ENCODE peak calls at places on chromosomes 2 and 18, in eight cellular contexts. One of them, this sample, is unnamed.

GRCh38 chr18:70659026-70659726 is 370.3 kb downstream of the SOCS6 start:
- DNase-seq in NCI-H1105 treated with DMSO at 0.1 percent for 48 hours: no peak
- DNase-seq in sigmoid colon: no peak
- DNase-seq in right lobe of liver: no peak
- DNase-seq in body of pancreas: no peak
- DNase-seq in tibial artery: no peak
- DNase-seq in NCI-H69: no peak
- DNase-seq in adrenal gland: no peak
- DNase-seq in this sample: peak; percentile 56

GRCh38 chr2:145800201-145801091 is 1280.5 kb upstream of the ZEB2 start:
- DNase-seq in NCI-H1105 treated with DMSO at 0.1 percent for 48 hours: peak; percentile 56
- DNase-seq in sigmoid colon: no peak
- DNase-seq in right lobe of liver: peak; percentile 45
- DNase-seq in body of pancreas: peak; percentile 29
- DNase-seq in tibial artery: no peak
- DNase-seq in NCI-H69: peak; percentile 66
- DNase-seq in adrenal gland: no peak
- DNase-seq in this sample: peak; percentile 83

GRCh38 chr2:61853086-61853847 is 593 bp downstream of the FAM161A start:
- DNase-seq in NCI-H1105 treated with DMSO at 0.1 percent for 48 hours: peak; percentile 47
- DNase-seq in sigmoid colon: peak; percentile 88
- DNase-seq in right lobe of liver: no peak
- DNase-seq in body of pancreas: peak; percentile 32
- DNase-seq in tibial artery: peak; percentile 76
- DNase-seq in NCI-H69: peak; percentile 78
- DNase-seq in adrenal gland: peak; percentile 80
- DNase-seq in this sample: peak; percentile 88

GRCh38 chr2:31232586-31232985 is 1.4 kb upstream of the EHD3 start:
- DNase-seq in NCI-H1105 treated with DMSO at 0.1 percent for 48 hours: no peak
- DNase-seq in sigmoid colon: no peak
- DNase-seq in right lobe of liver: no peak
- DNase-seq in body of pancreas: no peak
- DNase-seq in tibial artery: no peak
- DNase-seq in NCI-H69: no peak
- DNase-seq in adrenal gland: no peak
- DNase-seq in this sample: no peak

GRCh38 chr2:217695033-217695520 is 307.7 kb downstream of the TNS1 start:
- DNase-seq in NCI-H1105 treated with DMSO at 0.1 percent for 48 hours: no peak
- DNase-seq in sigmoid colon: no peak
- DNase-seq in right lobe of liver: no peak
- DNase-seq in body of pancreas: no peak
- DNase-seq in tibial artery: peak; percentile 44
- DNase-seq in NCI-H69: no peak
- DNase-seq in adrenal gland: peak; percentile 63
- DNase-seq in this sample: no peak

GRCh38 chr2:85457877-85458316 is 39.4 kb downstream of the SH2D6 start:
- DNase-seq in NCI-H1105 treated with DMSO at 0.1 percent for 48 hours: no peak
- DNase-seq in sigmoid colon: peak; percentile 29
- DNase-seq in right lobe of liver: no peak
- DNase-seq in body of pancreas: no peak
- DNase-seq in tibial artery: no peak
- DNase-seq in NCI-H69: peak; percentile 82
- DNase-seq in adrenal gland: peak; percentile 73
- DNase-seq in this sample: no peak

GRCh38 chr18:57208056-57208455 is 61.2 kb downstream of the BOD1L2 start:
- DNase-seq in NCI-H1105 treated with DMSO at 0.1 percent for 48 hours: no peak
- DNase-seq in sigmoid colon: no peak
- DNase-seq in right lobe of liver: no peak
- DNase-seq in body of pancreas: no peak
- DNase-seq in tibial artery: no peak
- DNase-seq in NCI-H69: peak; percentile 72
- DNase-seq in adrenal gland: no peak
- DNase-seq in this sample: peak; percentile 25

GRCh38 chr2:19251554-19251953 is 106.9 kb downstream of the OSR1 start:
- DNase-seq in NCI-H1105 treated with DMSO at 0.1 percent for 48 hours: no peak
- DNase-seq in sigmoid colon: no peak
- DNase-seq in right lobe of liver: no peak
- DNase-seq in body of pancreas: no peak
- DNase-seq in tibial artery: no peak
- DNase-seq in NCI-H69: no peak
- DNase-seq in adrenal gland: no peak
- DNase-seq in this sample: no peak

GRCh38 chr2:240426797-240427721 is 8.4 kb upstream of the GPC1 start:
- DNase-seq in NCI-H1105 treated with DMSO at 0.1 percent for 48 hours: no peak
- DNase-seq in sigmoid colon: peak; percentile 45
- DNase-seq in right lobe of liver: peak; percentile 31
- DNase-seq in body of pancreas: peak; percentile 54
- DNase-seq in tibial artery: no peak
- DNase-seq in NCI-H69: peak; percentile 1
- DNase-seq in adrenal gland: peak; percentile 40
- DNase-seq in this sample: no peak

GRCh38 chr2:94861308-94862152 is 9.7 kb upstream of the TEKT4 start:
- DNase-seq in NCI-H1105 treated with DMSO at 0.1 percent for 48 hours: peak; percentile 26
- DNase-seq in sigmoid colon: peak; percentile 48
- DNase-seq in right lobe of liver: peak; percentile 45
- DNase-seq in body of pancreas: no peak
- DNase-seq in tibial artery: no peak
- DNase-seq in NCI-H69: peak; percentile 54
- DNase-seq in adrenal gland: no peak
- DNase-seq in this sample: peak; percentile 85

GRCh38 chr2:235419996-235420395 is 73.8 kb upstream of the AGAP1 start:
- DNase-seq in NCI-H1105 treated with DMSO at 0.1 percent for 48 hours: no peak
- DNase-seq in sigmoid colon: no peak
- DNase-seq in right lobe of liver: no peak
- DNase-seq in body of pancreas: no peak
- DNase-seq in tibial artery: no peak
- DNase-seq in NCI-H69: peak; percentile 13
- DNase-seq in adrenal gland: no peak
- DNase-seq in this sample: no peak

GRCh38 chr2:208320686-208321085 is 54.6 kb downstream of the PIKFYVE start:
- DNase-seq in NCI-H1105 treated with DMSO at 0.1 percent for 48 hours: no peak
- DNase-seq in sigmoid colon: no peak
- DNase-seq in right lobe of liver: no peak
- DNase-seq in body of pancreas: no peak
- DNase-seq in tibial artery: peak; percentile 82
- DNase-seq in NCI-H69: no peak
- DNase-seq in adrenal gland: no peak
- DNase-seq in this sample: no peak

GRCh38 chr18:50192903-50193795 is 1.8 kb downstream of the MYO5B start:
- DNase-seq in NCI-H1105 treated with DMSO at 0.1 percent for 48 hours: no peak
- DNase-seq in sigmoid colon: no peak
- DNase-seq in right lobe of liver: no peak
- DNase-seq in body of pancreas: peak; percentile 32
- DNase-seq in tibial artery: no peak
- DNase-seq in NCI-H69: peak; percentile 88
- DNase-seq in adrenal gland: no peak
- DNase-seq in this sample: peak; percentile 70

GRCh38 chr2:127158614-127159290 is 51.8 kb upstream of the BIN1 start:
- DNase-seq in NCI-H1105 treated with DMSO at 0.1 percent for 48 hours: no peak
- DNase-seq in sigmoid colon: peak; percentile 25
- DNase-seq in right lobe of liver: no peak
- DNase-seq in body of pancreas: no peak
- DNase-seq in tibial artery: no peak
- DNase-seq in NCI-H69: no peak
- DNase-seq in adrenal gland: peak; percentile 30
- DNase-seq in this sample: no peak

GRCh38 chr2:71950256-71951066 is 197.2 kb downstream of the CYP26B1 start:
- DNase-seq in NCI-H1105 treated with DMSO at 0.1 percent for 48 hours: no peak
- DNase-seq in sigmoid colon: peak; percentile 86
- DNase-seq in right lobe of liver: peak; percentile 82
- DNase-seq in body of pancreas: no peak
- DNase-seq in tibial artery: peak; percentile 83
- DNase-seq in NCI-H69: no peak
- DNase-seq in adrenal gland: peak; percentile 75
- DNase-seq in this sample: no peak

GRCh38 chr2:122205637-122206036 is 450.2 kb downstream of the TSN start:
- DNase-seq in NCI-H1105 treated with DMSO at 0.1 percent for 48 hours: no peak
- DNase-seq in sigmoid colon: no peak
- DNase-seq in right lobe of liver: no peak
- DNase-seq in body of pancreas: no peak
- DNase-seq in tibial artery: no peak
- DNase-seq in NCI-H69: no peak
- DNase-seq in adrenal gland: no peak
- DNase-seq in this sample: no peak

This sample was measured in DMS53.